ENCODE peak calls at places on chromosomes 7 and 10, in eight cellular contexts. Q is HFFc6; C is GM12865; B is H9; S is MCF 10A; Y is CD4-positive, alpha-beta T cell; N is NCI-H748 treated with DMSO at 0.1 percent for 48 hours; F is cardiac fibroblast. O is an unnamed sample.
A peak's percentile ranks its signal among the peaks of the same experiment; 100 is the strongest.

GRCh38 chr10:119602241-119603095 is 5.7 kb upstream of the TIAL1 start:
- DNase-seq in Y (peak; percentile 15), F (peak; percentile 32), C (peak; percentile 45), N (no peak), S (peak; percentile 56), B (peak; percentile 62), Q (peak; percentile 25), O (no peak)

GRCh38 chr10:131786756-131787605 is 113.8 kb upstream of the PPP2R2D start:
- DNase-seq in C (peak; percentile 37), S (peak; percentile 55), Q (peak; percentile 30), B (peak; percentile 18), Y (peak; percentile 15), F (peak; percentile 32), N (peak; percentile 13), O (peak; percentile 39)

GRCh38 chr7:17989546-17989945 is 38.1 kb downstream of the PRPS1L1 start:
- DNase-seq in C (no peak), F (no peak), Q (no peak), S (no peak), Y (no peak), N (no peak), B (no peak), O (no peak)

GRCh38 chr7:80273327-80273726 is 138.7 kb downstream of the GNAI1 start:
- DNase-seq in B (no peak), F (peak; percentile 70), N (no peak), Q (peak; percentile 46), Y (no peak), C (no peak), S (peak; percentile 88), O (no peak)

GRCh38 chr7:149456770-149457421 is 4.0 kb downstream of the ZNF777 start:
- DNase-seq in Y (no peak), N (no peak), S (no peak), B (no peak), F (no peak), C (no peak), Q (no peak), O (no peak)

GRCh38 chr10:118965636-118966035 is 63.9 kb upstream of the NANOS1 start:
- DNase-seq in F (no peak), Q (no peak), S (no peak), Y (no peak), B (peak; percentile 20), N (no peak), C (no peak), O (no peak)

GRCh38 chr7:157059534-157059933 is 49.1 kb upstream of the MNX1 start:
- DNase-seq in C (no peak), Q (no peak), F (no peak), B (no peak), N (no peak), Y (no peak), S (no peak), O (no peak)

GRCh38 chr7:150947761-150948680 is 30.1 kb downstream of the KCNH2 start:
- DNase-seq in F (no peak), Q (no peak), Y (no peak), B (peak; percentile 30), N (no peak), S (no peak), C (no peak), O (no peak)

GRCh38 chr10:106038246-106038645 is 1126.3 kb downstream of the SORCS1 start:
- DNase-seq in B (no peak), C (no peak), F (peak; percentile 1), Y (no peak), N (no peak), Q (no peak), S (peak; percentile 9), O (no peak)

GRCh38 chr7:38189256-38189938 is 11.4 kb downstream of the STARD3NL start:
- DNase-seq in S (no peak), N (no peak), F (no peak), Q (no peak), B (no peak), Y (no peak), C (no peak), O (no peak)

GRCh38 chr10:101216207-101216607 is 13.1 kb downstream of the LBX1 start:
- DNase-seq in Y (no peak), B (no peak), F (no peak), Q (no peak), S (no peak), C (no peak), N (no peak), O (no peak)

GRCh38 chr10:79046326-79046725 is 22.4 kb upstream of the ZMIZ1 start:
- DNase-seq in Q (no peak), S (no peak), F (no peak), N (no peak), C (no peak), B (no peak), Y (no peak), O (no peak)

GRCh38 chr7:105149827-105150226 is 135.8 kb downstream of the KMT2E start:
- DNase-seq in S (peak; percentile 69), Q (peak; percentile 10), B (no peak), Y (no peak), N (no peak), F (peak; percentile 26), C (no peak), O (no peak)

GRCh38 chr10:85986777-85987176 is 379.8 kb downstream of the GRID1 start:
- DNase-seq in F (no peak), Y (no peak), C (no peak), Q (no peak), B (no peak), S (peak; percentile 39), N (no peak), O (no peak)

GRCh38 chr10:35781643-35782035 is 139.5 kb upstream of the FZD8 start:
- DNase-seq in B (peak; percentile 57), F (no peak), Y (no peak), N (no peak), S (peak; percentile 30), Q (no peak), C (peak; percentile 18), O (no peak)

GRCh38 chr10:97851341-97852001 is 1.8 kb downstream of the GOLGA7B start:
- DNase-seq in B (no peak), Q (no peak), N (no peak), C (no peak), S (no peak), F (no peak), Y (peak; percentile 31), O (peak; percentile 23)

GRCh38 chr7:86932038-86932512 is 127.4 kb downstream of the ELAPOR2 start:
- DNase-seq in S (peak; percentile 84), B (no peak), Q (peak; percentile 77), F (peak; percentile 94), N (no peak), C (no peak), Y (no peak), O (no peak)